ENCODE peak calls at places on chromosomes 7 and 10, in seven cellular contexts. One of them, this sample, is unnamed.

GRCh38 chr10:125283191-125283590 is 122.8 kb upstream of the CTBP2 start:
- DNase-seq in body of pancreas: no peak
- DNase-seq in left ventricle myocardium inferior: no peak
- DNase-seq in heart left ventricle: no peak
- DNase-seq in AG09309: no peak
- DNase-seq in cardiac muscle cell: no peak
- DNase-seq in neural progenitor cell: peak
- DNase-seq in this sample: no peak

GRCh38 chr10:69730251-69731156 is 71.2 kb upstream of the COL13A1 start:
- DNase-seq in body of pancreas: no peak
- DNase-seq in left ventricle myocardium inferior: peak
- DNase-seq in heart left ventricle: peak
- DNase-seq in AG09309: no peak
- DNase-seq in cardiac muscle cell: peak
- DNase-seq in neural progenitor cell: no peak
- DNase-seq in this sample: no peak

GRCh38 chr10:113958631-113959382 is 84.9 kb upstream of the ADRB1 start:
- DNase-seq in body of pancreas: peak
- DNase-seq in left ventricle myocardium inferior: no peak
- DNase-seq in heart left ventricle: peak
- DNase-seq in AG09309: peak
- DNase-seq in cardiac muscle cell: no peak
- DNase-seq in neural progenitor cell: no peak
- DNase-seq in this sample: peak

GRCh38 chr7:154430640-154431039 is 378.4 kb downstream of the DPP6 start:
- DNase-seq in body of pancreas: no peak
- DNase-seq in left ventricle myocardium inferior: no peak
- DNase-seq in heart left ventricle: no peak
- DNase-seq in AG09309: no peak
- DNase-seq in cardiac muscle cell: no peak
- DNase-seq in neural progenitor cell: no peak
- DNase-seq in this sample: no peak

GRCh38 chr10:51170518-51171245 is 96.4 kb downstream of the PRKG1 start:
- DNase-seq in body of pancreas: no peak
- DNase-seq in left ventricle myocardium inferior: no peak
- DNase-seq in heart left ventricle: no peak
- DNase-seq in AG09309: no peak
- DNase-seq in cardiac muscle cell: no peak
- DNase-seq in neural progenitor cell: no peak
- DNase-seq in this sample: no peak

GRCh38 chr7:121591916-121592315 is 195.8 kb upstream of the FAM3C start:
- DNase-seq in body of pancreas: peak
- DNase-seq in left ventricle myocardium inferior: no peak
- DNase-seq in heart left ventricle: no peak
- DNase-seq in AG09309: no peak
- DNase-seq in cardiac muscle cell: no peak
- DNase-seq in neural progenitor cell: no peak
- DNase-seq in this sample: no peak

GRCh38 chr7:7569113-7569527 is 2.4 kb downstream of the MIOS start:
- DNase-seq in body of pancreas: no peak
- DNase-seq in left ventricle myocardium inferior: no peak
- DNase-seq in heart left ventricle: no peak
- DNase-seq in AG09309: no peak
- DNase-seq in cardiac muscle cell: no peak
- DNase-seq in neural progenitor cell: no peak
- DNase-seq in this sample: no peak

GRCh38 chr7:11831727-11832495 is at the start of gene THSD7A:
- DNase-seq in body of pancreas: peak
- DNase-seq in left ventricle myocardium inferior: peak
- DNase-seq in heart left ventricle: peak
- DNase-seq in AG09309: no peak
- DNase-seq in cardiac muscle cell: peak
- DNase-seq in neural progenitor cell: peak
- DNase-seq in this sample: no peak

GRCh38 chr7:36115448-36116321 is 37.4 kb upstream of the EEPD1 start:
- DNase-seq in body of pancreas: peak
- DNase-seq in left ventricle myocardium inferior: peak
- DNase-seq in heart left ventricle: peak
- DNase-seq in AG09309: peak
- DNase-seq in cardiac muscle cell: peak
- DNase-seq in neural progenitor cell: no peak
- DNase-seq in this sample: peak

GRCh38 chr7:30804078-30804661 is 33.0 kb downstream of the MINDY4 start:
- DNase-seq in body of pancreas: no peak
- DNase-seq in left ventricle myocardium inferior: no peak
- DNase-seq in heart left ventricle: no peak
- DNase-seq in AG09309: peak
- DNase-seq in cardiac muscle cell: no peak
- DNase-seq in neural progenitor cell: no peak
- DNase-seq in this sample: no peak

GRCh38 chr10:23330953-23331352 is 13.6 kb downstream of the C10orf67 start:
- DNase-seq in body of pancreas: no peak
- DNase-seq in left ventricle myocardium inferior: no peak
- DNase-seq in heart left ventricle: no peak
- DNase-seq in AG09309: no peak
- DNase-seq in cardiac muscle cell: no peak
- DNase-seq in neural progenitor cell: no peak
- DNase-seq in this sample: no peak

GRCh38 chr10:10233256-10233655 is 784.4 kb upstream of the CELF2 start:
- DNase-seq in body of pancreas: no peak
- DNase-seq in left ventricle myocardium inferior: no peak
- DNase-seq in heart left ventricle: no peak
- DNase-seq in AG09309: no peak
- DNase-seq in cardiac muscle cell: no peak
- DNase-seq in neural progenitor cell: no peak
- DNase-seq in this sample: no peak

GRCh38 chr10:106136175-106136574 is 1028.3 kb downstream of the SORCS1 start:
- DNase-seq in body of pancreas: no peak
- DNase-seq in left ventricle myocardium inferior: no peak
- DNase-seq in heart left ventricle: no peak
- DNase-seq in AG09309: no peak
- DNase-seq in cardiac muscle cell: no peak
- DNase-seq in neural progenitor cell: no peak
- DNase-seq in this sample: no peak

GRCh38 chr10:36452851-36453250 is 672.5 kb upstream of the ANKRD30A start:
- DNase-seq in body of pancreas: no peak
- DNase-seq in left ventricle myocardium inferior: no peak
- DNase-seq in heart left ventricle: no peak
- DNase-seq in AG09309: no peak
- DNase-seq in cardiac muscle cell: no peak
- DNase-seq in neural progenitor cell: no peak
- DNase-seq in this sample: no peak

GRCh38 chr7:134785842-134786241 is 6.4 kb downstream of the CALD1 start:
- DNase-seq in body of pancreas: no peak
- DNase-seq in left ventricle myocardium inferior: no peak
- DNase-seq in heart left ventricle: no peak
- DNase-seq in AG09309: no peak
- DNase-seq in cardiac muscle cell: no peak
- DNase-seq in neural progenitor cell: no peak
- DNase-seq in this sample: no peak

GRCh38 chr10:83897626-83898025 is 241.7 kb upstream of the GHITM start:
- DNase-seq in body of pancreas: no peak
- DNase-seq in left ventricle myocardium inferior: no peak
- DNase-seq in heart left ventricle: no peak
- DNase-seq in AG09309: no peak
- DNase-seq in cardiac muscle cell: no peak
- DNase-seq in neural progenitor cell: no peak
- DNase-seq in this sample: no peak

GRCh38 chr7:132270517-132270916 is 305.8 kb downstream of the PLXNA4 start:
- DNase-seq in body of pancreas: no peak
- DNase-seq in left ventricle myocardium inferior: no peak
- DNase-seq in heart left ventricle: no peak
- DNase-seq in AG09309: no peak
- DNase-seq in cardiac muscle cell: peak
- DNase-seq in neural progenitor cell: peak
- DNase-seq in this sample: no peak

GRCh38 chr10:128631801-128632241 is 505.6 kb upstream of the MKI67 start:
- DNase-seq in body of pancreas: no peak
- DNase-seq in left ventricle myocardium inferior: no peak
- DNase-seq in heart left ventricle: no peak
- DNase-seq in AG09309: no peak
- DNase-seq in cardiac muscle cell: peak
- DNase-seq in neural progenitor cell: peak
- DNase-seq in this sample: no peak

GRCh38 chr10:67110286-67110685 is 184.4 kb downstream of the LRRTM3 start:
- DNase-seq in body of pancreas: no peak
- DNase-seq in left ventricle myocardium inferior: no peak
- DNase-seq in heart left ventricle: no peak
- DNase-seq in AG09309: no peak
- DNase-seq in cardiac muscle cell: no peak
- DNase-seq in neural progenitor cell: no peak
- DNase-seq in this sample: no peak

GRCh38 chr10:72337039-72337629 is 17.6 kb downstream of the DNAJB12 start:
- DNase-seq in body of pancreas: peak
- DNase-seq in left ventricle myocardium inferior: peak
- DNase-seq in heart left ventricle: peak
- DNase-seq in AG09309: no peak
- DNase-seq in cardiac muscle cell: peak
- DNase-seq in neural progenitor cell: peak
- DNase-seq in this sample: no peak

GRCh38 chr10:110252148-110252547 is 44.7 kb downstream of the MXI1 start:
- DNase-seq in body of pancreas: no peak
- DNase-seq in left ventricle myocardium inferior: no peak
- DNase-seq in heart left ventricle: no peak
- DNase-seq in AG09309: no peak
- DNase-seq in cardiac muscle cell: no peak
- DNase-seq in neural progenitor cell: no peak
- DNase-seq in this sample: no peak

GRCh38 chr7:106217089-106217542 is 67.7 kb downstream of the NAMPT start:
- DNase-seq in body of pancreas: peak
- DNase-seq in left ventricle myocardium inferior: peak
- DNase-seq in heart left ventricle: peak
- DNase-seq in AG09309: no peak
- DNase-seq in cardiac muscle cell: no peak
- DNase-seq in neural progenitor cell: no peak
- DNase-seq in this sample: no peak

GRCh38 chr7:68509054-68509453 is 1089.2 kb upstream of the AUTS2 start:
- DNase-seq in body of pancreas: no peak
- DNase-seq in left ventricle myocardium inferior: no peak
- DNase-seq in heart left ventricle: no peak
- DNase-seq in AG09309: no peak
- DNase-seq in cardiac muscle cell: no peak
- DNase-seq in neural progenitor cell: no peak
- DNase-seq in this sample: no peak

GRCh38 chr10:34575882-34576281 is 239.2 kb downstream of the PARD3 start:
- DNase-seq in body of pancreas: no peak
- DNase-seq in left ventricle myocardium inferior: no peak
- DNase-seq in heart left ventricle: no peak
- DNase-seq in AG09309: no peak
- DNase-seq in cardiac muscle cell: no peak
- DNase-seq in neural progenitor cell: no peak
- DNase-seq in this sample: no peak

GRCh38 chr7:97016392-97017196 is 8.0 kb downstream of the DLX5 start:
- DNase-seq in body of pancreas: no peak
- DNase-seq in left ventricle myocardium inferior: no peak
- DNase-seq in heart left ventricle: no peak
- DNase-seq in AG09309: no peak
- DNase-seq in cardiac muscle cell: no peak
- DNase-seq in neural progenitor cell: peak
- DNase-seq in this sample: no peak
- H3K4me3 ChIP-seq in body of pancreas: no peak
- H3K4me3 ChIP-seq in left ventricle myocardium inferior: peak
- H3K4me3 ChIP-seq in heart left ventricle: no peak
- H3K4me3 ChIP-seq in AG09309: no peak
- H3K4me3 ChIP-seq in cardiac muscle cell: no peak
- H3K4me3 ChIP-seq in neural progenitor cell: peak
- H3K4me3 ChIP-seq in this sample: no peak

GRCh38 chr10:122050316-122050715 is 61.4 kb downstream of the TACC2 start:
- DNase-seq in body of pancreas: no peak
- DNase-seq in left ventricle myocardium inferior: no peak
- DNase-seq in heart left ventricle: no peak
- DNase-seq in AG09309: no peak
- DNase-seq in cardiac muscle cell: no peak
- DNase-seq in neural progenitor cell: no peak
- DNase-seq in this sample: no peak

GRCh38 chr10:122050811-122051210 is 61.8 kb downstream of the TACC2 start:
- DNase-seq in body of pancreas: no peak
- DNase-seq in left ventricle myocardium inferior: no peak
- DNase-seq in heart left ventricle: no peak
- DNase-seq in AG09309: no peak
- DNase-seq in cardiac muscle cell: no peak
- DNase-seq in neural progenitor cell: no peak
- DNase-seq in this sample: no peak

GRCh38 chr10:122053314-122053713 is 64.4 kb downstream of the TACC2 start:
- DNase-seq in body of pancreas: no peak
- DNase-seq in left ventricle myocardium inferior: no peak
- DNase-seq in heart left ventricle: no peak
- DNase-seq in AG09309: no peak
- DNase-seq in cardiac muscle cell: no peak
- DNase-seq in neural progenitor cell: no peak
- DNase-seq in this sample: no peak

GRCh38 chr10:122052702-122053101 is 63.7 kb downstream of the TACC2 start:
- DNase-seq in body of pancreas: no peak
- DNase-seq in left ventricle myocardium inferior: no peak
- DNase-seq in heart left ventricle: no peak
- DNase-seq in AG09309: no peak
- DNase-seq in cardiac muscle cell: no peak
- DNase-seq in neural progenitor cell: no peak
- DNase-seq in this sample: no peak

GRCh38 chr10:122051609-122052385 is 62.8 kb downstream of the TACC2 start:
- DNase-seq in body of pancreas: peak
- DNase-seq in left ventricle myocardium inferior: no peak
- DNase-seq in heart left ventricle: peak
- DNase-seq in AG09309: peak
- DNase-seq in cardiac muscle cell: peak
- DNase-seq in neural progenitor cell: peak
- DNase-seq in this sample: peak
- TF ChIP-seq CTCF in body of pancreas: peak
- TF ChIP-seq CTCF in left ventricle myocardium inferior: peak
- TF ChIP-seq CTCF in heart left ventricle: peak
- TF ChIP-seq CTCF in AG09309: peak
- TF ChIP-seq CTCF in cardiac muscle cell: peak
- TF ChIP-seq CTCF in neural progenitor cell: peak
- TF ChIP-seq CTCF in this sample: peak

GRCh38 chr10:44114441-44114840 is 270.5 kb downstream of the CXCL12 start:
- DNase-seq in body of pancreas: no peak
- DNase-seq in left ventricle myocardium inferior: no peak
- DNase-seq in heart left ventricle: no peak
- DNase-seq in AG09309: no peak
- DNase-seq in cardiac muscle cell: no peak
- DNase-seq in neural progenitor cell: no peak
- DNase-seq in this sample: no peak

GRCh38 chr10:44118500-44118899 is 266.4 kb downstream of the CXCL12 start:
- DNase-seq in body of pancreas: no peak
- DNase-seq in left ventricle myocardium inferior: no peak
- DNase-seq in heart left ventricle: no peak
- DNase-seq in AG09309: no peak
- DNase-seq in cardiac muscle cell: no peak
- DNase-seq in neural progenitor cell: no peak
- DNase-seq in this sample: no peak
- H3K4me3 ChIP-seq in body of pancreas: no peak
- H3K4me3 ChIP-seq in left ventricle myocardium inferior: no peak
- H3K4me3 ChIP-seq in heart left ventricle: no peak
- H3K4me3 ChIP-seq in AG09309: no peak
- H3K4me3 ChIP-seq in cardiac muscle cell: no peak
- H3K4me3 ChIP-seq in neural progenitor cell: no peak
- H3K4me3 ChIP-seq in this sample: no peak

DNA sequence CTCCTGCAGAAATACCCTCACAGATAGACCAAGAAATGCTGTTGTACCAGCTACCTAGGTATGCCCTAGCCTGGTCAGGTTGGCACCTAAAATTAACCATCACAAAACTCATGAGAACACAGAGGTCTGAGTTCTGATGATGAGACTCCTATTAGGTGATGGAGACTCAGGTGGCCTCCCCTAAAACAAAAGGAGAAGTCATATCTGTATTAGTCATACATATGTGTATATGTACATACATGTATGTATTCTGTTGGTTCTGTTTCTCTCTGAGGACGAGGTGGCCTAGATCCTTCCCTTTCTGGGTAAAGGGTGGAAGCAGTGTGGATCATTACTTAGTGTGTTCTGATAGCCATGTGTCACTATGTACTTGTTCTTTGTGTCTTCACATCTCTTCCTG is 207.2 kb upstream of the PRSS1 start:
- DNase-seq in body of pancreas: no peak
- DNase-seq in left ventricle myocardium inferior: no peak
- DNase-seq in heart left ventricle: no peak
- DNase-seq in AG09309: no peak
- DNase-seq in cardiac muscle cell: no peak
- DNase-seq in neural progenitor cell: no peak
- DNase-seq in this sample: no peak
- TF ChIP-seq CTCF in body of pancreas: no peak
- TF ChIP-seq CTCF in left ventricle myocardium inferior: no peak
- TF ChIP-seq CTCF in heart left ventricle: no peak
- TF ChIP-seq CTCF in AG09309: no peak
- TF ChIP-seq CTCF in cardiac muscle cell: no peak
- TF ChIP-seq CTCF in neural progenitor cell: no peak
- TF ChIP-seq CTCF in this sample: no peak

This sample was measured in retinal pigment epithelial cell.